ENCODE peak calls at places on chromosome 11, in seven cellular contexts. One of them, this sample, is unnamed.

GRCh38 chr11:124920870-124921609 is 2.0 kb downstream of the HEPN1 start:
- DNase-seq in globus pallidus: no peak
- DNase-seq in stimulated activated CD4-positive, alpha-beta T cell treated with anti-CD3 and anti-CD28 coated beads, Interleukin-2, amount 100 ng/mL, for 48 hours: peak; percentile 62
- DNase-seq in CD8-positive, alpha-beta T cell: peak; percentile 79
- DNase-seq in activated CD4-positive, CD25-positive, alpha-beta regulatory T cell treated with anti-CD3 and anti-CD28 coated beads, Interleukin-2, amount 50 U/mL, for 16 hours: peak; percentile 36
- DNase-seq in suprapubic skin: peak; percentile 85
- DNase-seq in C1 segment of cervical spinal cord: no peak
- DNase-seq in this sample: peak; percentile 52

GRCh38 chr11:65479184-65480145 is 19.4 kb upstream of the MALAT1 start:
- DNase-seq in globus pallidus: peak; percentile 82
- DNase-seq in stimulated activated CD4-positive, alpha-beta T cell treated with anti-CD3 and anti-CD28 coated beads, Interleukin-2, amount 100 ng/mL, for 48 hours: no peak
- DNase-seq in CD8-positive, alpha-beta T cell: no peak
- DNase-seq in activated CD4-positive, CD25-positive, alpha-beta regulatory T cell treated with anti-CD3 and anti-CD28 coated beads, Interleukin-2, amount 50 U/mL, for 16 hours: no peak
- DNase-seq in suprapubic skin: peak; percentile 79
- DNase-seq in C1 segment of cervical spinal cord: no peak
- DNase-seq in this sample: no peak

GRCh38 chr11:71222318-71223080 is 29.9 kb downstream of the SHANK2 start:
- DNase-seq in globus pallidus: no peak
- DNase-seq in stimulated activated CD4-positive, alpha-beta T cell treated with anti-CD3 and anti-CD28 coated beads, Interleukin-2, amount 100 ng/mL, for 48 hours: no peak
- DNase-seq in CD8-positive, alpha-beta T cell: no peak
- DNase-seq in activated CD4-positive, CD25-positive, alpha-beta regulatory T cell treated with anti-CD3 and anti-CD28 coated beads, Interleukin-2, amount 50 U/mL, for 16 hours: no peak
- DNase-seq in suprapubic skin: peak; percentile 41
- DNase-seq in C1 segment of cervical spinal cord: no peak
- DNase-seq in this sample: no peak

GRCh38 chr11:20055312-20055711 is 105.0 kb downstream of the DBX1 start:
- DNase-seq in globus pallidus: no peak
- DNase-seq in stimulated activated CD4-positive, alpha-beta T cell treated with anti-CD3 and anti-CD28 coated beads, Interleukin-2, amount 100 ng/mL, for 48 hours: no peak
- DNase-seq in CD8-positive, alpha-beta T cell: no peak
- DNase-seq in activated CD4-positive, CD25-positive, alpha-beta regulatory T cell treated with anti-CD3 and anti-CD28 coated beads, Interleukin-2, amount 50 U/mL, for 16 hours: no peak
- DNase-seq in suprapubic skin: no peak
- DNase-seq in C1 segment of cervical spinal cord: no peak
- DNase-seq in this sample: no peak

GRCh38 chr11:66281776-66282467 is 3.9 kb downstream of the CNIH2 start:
- DNase-seq in globus pallidus: no peak
- DNase-seq in stimulated activated CD4-positive, alpha-beta T cell treated with anti-CD3 and anti-CD28 coated beads, Interleukin-2, amount 100 ng/mL, for 48 hours: no peak
- DNase-seq in CD8-positive, alpha-beta T cell: no peak
- DNase-seq in activated CD4-positive, CD25-positive, alpha-beta regulatory T cell treated with anti-CD3 and anti-CD28 coated beads, Interleukin-2, amount 50 U/mL, for 16 hours: no peak
- DNase-seq in suprapubic skin: no peak
- DNase-seq in C1 segment of cervical spinal cord: no peak
- DNase-seq in this sample: no peak

GRCh38 chr11:83681045-83681781 is 395.0 kb upstream of the CCDC90B start:
- DNase-seq in globus pallidus: no peak
- DNase-seq in stimulated activated CD4-positive, alpha-beta T cell treated with anti-CD3 and anti-CD28 coated beads, Interleukin-2, amount 100 ng/mL, for 48 hours: no peak
- DNase-seq in CD8-positive, alpha-beta T cell: no peak
- DNase-seq in activated CD4-positive, CD25-positive, alpha-beta regulatory T cell treated with anti-CD3 and anti-CD28 coated beads, Interleukin-2, amount 50 U/mL, for 16 hours: no peak
- DNase-seq in suprapubic skin: no peak
- DNase-seq in C1 segment of cervical spinal cord: no peak
- DNase-seq in this sample: no peak

GRCh38 chr11:37552284-37552683 is 954.2 kb upstream of the RAG2 start:
- DNase-seq in globus pallidus: no peak
- DNase-seq in stimulated activated CD4-positive, alpha-beta T cell treated with anti-CD3 and anti-CD28 coated beads, Interleukin-2, amount 100 ng/mL, for 48 hours: no peak
- DNase-seq in CD8-positive, alpha-beta T cell: no peak
- DNase-seq in activated CD4-positive, CD25-positive, alpha-beta regulatory T cell treated with anti-CD3 and anti-CD28 coated beads, Interleukin-2, amount 50 U/mL, for 16 hours: no peak
- DNase-seq in suprapubic skin: no peak
- DNase-seq in C1 segment of cervical spinal cord: no peak
- DNase-seq in this sample: no peak

GRCh38 chr11:66951927-66952337 is 6.3 kb downstream of the PC start:
- DNase-seq in globus pallidus: no peak
- DNase-seq in stimulated activated CD4-positive, alpha-beta T cell treated with anti-CD3 and anti-CD28 coated beads, Interleukin-2, amount 100 ng/mL, for 48 hours: no peak
- DNase-seq in CD8-positive, alpha-beta T cell: no peak
- DNase-seq in activated CD4-positive, CD25-positive, alpha-beta regulatory T cell treated with anti-CD3 and anti-CD28 coated beads, Interleukin-2, amount 50 U/mL, for 16 hours: no peak
- DNase-seq in suprapubic skin: no peak
- DNase-seq in C1 segment of cervical spinal cord: no peak
- DNase-seq in this sample: no peak

GRCh38 chr11:131025020-131025419 is 108.7 kb upstream of the SNX19 start:
- DNase-seq in globus pallidus: no peak
- DNase-seq in stimulated activated CD4-positive, alpha-beta T cell treated with anti-CD3 and anti-CD28 coated beads, Interleukin-2, amount 100 ng/mL, for 48 hours: no peak
- DNase-seq in CD8-positive, alpha-beta T cell: no peak
- DNase-seq in activated CD4-positive, CD25-positive, alpha-beta regulatory T cell treated with anti-CD3 and anti-CD28 coated beads, Interleukin-2, amount 50 U/mL, for 16 hours: no peak
- DNase-seq in suprapubic skin: no peak
- DNase-seq in C1 segment of cervical spinal cord: no peak
- DNase-seq in this sample: no peak

GRCh38 chr11:103798029-103798428 is 238.4 kb upstream of the DDI1 start:
- DNase-seq in globus pallidus: no peak
- DNase-seq in stimulated activated CD4-positive, alpha-beta T cell treated with anti-CD3 and anti-CD28 coated beads, Interleukin-2, amount 100 ng/mL, for 48 hours: no peak
- DNase-seq in CD8-positive, alpha-beta T cell: no peak
- DNase-seq in activated CD4-positive, CD25-positive, alpha-beta regulatory T cell treated with anti-CD3 and anti-CD28 coated beads, Interleukin-2, amount 50 U/mL, for 16 hours: no peak
- DNase-seq in suprapubic skin: no peak
- DNase-seq in C1 segment of cervical spinal cord: no peak
- DNase-seq in this sample: no peak

GRCh38 chr11:74948546-74948897 is 369 bp downstream of the XRRA1 start:
- DNase-seq in globus pallidus: no peak
- DNase-seq in stimulated activated CD4-positive, alpha-beta T cell treated with anti-CD3 and anti-CD28 coated beads, Interleukin-2, amount 100 ng/mL, for 48 hours: no peak
- DNase-seq in CD8-positive, alpha-beta T cell: no peak
- DNase-seq in activated CD4-positive, CD25-positive, alpha-beta regulatory T cell treated with anti-CD3 and anti-CD28 coated beads, Interleukin-2, amount 50 U/mL, for 16 hours: no peak
- DNase-seq in suprapubic skin: no peak
- DNase-seq in C1 segment of cervical spinal cord: no peak
- DNase-seq in this sample: no peak

GRCh38 chr11:72037554-72038311 is 39.0 kb downstream of the IL18BP start:
- DNase-seq in globus pallidus: no peak
- DNase-seq in stimulated activated CD4-positive, alpha-beta T cell treated with anti-CD3 and anti-CD28 coated beads, Interleukin-2, amount 100 ng/mL, for 48 hours: no peak
- DNase-seq in CD8-positive, alpha-beta T cell: no peak
- DNase-seq in activated CD4-positive, CD25-positive, alpha-beta regulatory T cell treated with anti-CD3 and anti-CD28 coated beads, Interleukin-2, amount 50 U/mL, for 16 hours: no peak
- DNase-seq in suprapubic skin: no peak
- DNase-seq in C1 segment of cervical spinal cord: no peak
- DNase-seq in this sample: no peak

GRCh38 chr11:47915407-47916137 is 64.8 kb upstream of the PTPRJ start:
- DNase-seq in globus pallidus: no peak
- DNase-seq in stimulated activated CD4-positive, alpha-beta T cell treated with anti-CD3 and anti-CD28 coated beads, Interleukin-2, amount 100 ng/mL, for 48 hours: no peak
- DNase-seq in CD8-positive, alpha-beta T cell: peak; percentile 21
- DNase-seq in activated CD4-positive, CD25-positive, alpha-beta regulatory T cell treated with anti-CD3 and anti-CD28 coated beads, Interleukin-2, amount 50 U/mL, for 16 hours: no peak
- DNase-seq in suprapubic skin: no peak
- DNase-seq in C1 segment of cervical spinal cord: no peak
- DNase-seq in this sample: peak; percentile 3

GRCh38 chr11:118917488-118918127 is 8.1 kb downstream of the BCL9L start:
- DNase-seq in globus pallidus: no peak
- DNase-seq in stimulated activated CD4-positive, alpha-beta T cell treated with anti-CD3 and anti-CD28 coated beads, Interleukin-2, amount 100 ng/mL, for 48 hours: no peak
- DNase-seq in CD8-positive, alpha-beta T cell: peak; percentile 56
- DNase-seq in activated CD4-positive, CD25-positive, alpha-beta regulatory T cell treated with anti-CD3 and anti-CD28 coated beads, Interleukin-2, amount 50 U/mL, for 16 hours: no peak
- DNase-seq in suprapubic skin: peak; percentile 92
- DNase-seq in C1 segment of cervical spinal cord: no peak
- DNase-seq in this sample: peak; percentile 54

GRCh38 chr11:74683941-74684481 is 47.2 kb downstream of the CHRDL2 start:
- DNase-seq in globus pallidus: no peak
- DNase-seq in stimulated activated CD4-positive, alpha-beta T cell treated with anti-CD3 and anti-CD28 coated beads, Interleukin-2, amount 100 ng/mL, for 48 hours: no peak
- DNase-seq in CD8-positive, alpha-beta T cell: no peak
- DNase-seq in activated CD4-positive, CD25-positive, alpha-beta regulatory T cell treated with anti-CD3 and anti-CD28 coated beads, Interleukin-2, amount 50 U/mL, for 16 hours: no peak
- DNase-seq in suprapubic skin: peak; percentile 47
- DNase-seq in C1 segment of cervical spinal cord: no peak
- DNase-seq in this sample: no peak

GRCh38 chr11:67268036-67268683 is 1.9 kb downstream of the GRK2 start:
- DNase-seq in globus pallidus: no peak
- DNase-seq in stimulated activated CD4-positive, alpha-beta T cell treated with anti-CD3 and anti-CD28 coated beads, Interleukin-2, amount 100 ng/mL, for 48 hours: peak; percentile 59
- DNase-seq in CD8-positive, alpha-beta T cell: peak; percentile 71
- DNase-seq in activated CD4-positive, CD25-positive, alpha-beta regulatory T cell treated with anti-CD3 and anti-CD28 coated beads, Interleukin-2, amount 50 U/mL, for 16 hours: no peak
- DNase-seq in suprapubic skin: no peak
- DNase-seq in C1 segment of cervical spinal cord: no peak
- DNase-seq in this sample: peak; percentile 58

GRCh38 chr11:76670475-76671235 is at the start of gene LRRC32:
- DNase-seq in globus pallidus: no peak
- DNase-seq in stimulated activated CD4-positive, alpha-beta T cell treated with anti-CD3 and anti-CD28 coated beads, Interleukin-2, amount 100 ng/mL, for 48 hours: no peak
- DNase-seq in CD8-positive, alpha-beta T cell: peak; percentile 26
- DNase-seq in activated CD4-positive, CD25-positive, alpha-beta regulatory T cell treated with anti-CD3 and anti-CD28 coated beads, Interleukin-2, amount 50 U/mL, for 16 hours: no peak
- DNase-seq in suprapubic skin: peak; percentile 80
- DNase-seq in C1 segment of cervical spinal cord: no peak
- DNase-seq in this sample: peak; percentile 14

GRCh38 chr11:67391304-67392181 is at the start of gene RAD9A:
- DNase-seq in globus pallidus: peak; percentile 92
- DNase-seq in stimulated activated CD4-positive, alpha-beta T cell treated with anti-CD3 and anti-CD28 coated beads, Interleukin-2, amount 100 ng/mL, for 48 hours: peak; percentile 92
- DNase-seq in CD8-positive, alpha-beta T cell: peak; percentile 93
- DNase-seq in activated CD4-positive, CD25-positive, alpha-beta regulatory T cell treated with anti-CD3 and anti-CD28 coated beads, Interleukin-2, amount 50 U/mL, for 16 hours: peak; percentile 83
- DNase-seq in suprapubic skin: peak; percentile 98
- DNase-seq in C1 segment of cervical spinal cord: peak; percentile 66
- DNase-seq in this sample: peak; percentile 95

GRCh38 chr11:94602430-94603372 is 35.5 kb downstream of the PIWIL4 start:
- DNase-seq in globus pallidus: peak; percentile 87
- DNase-seq in stimulated activated CD4-positive, alpha-beta T cell treated with anti-CD3 and anti-CD28 coated beads, Interleukin-2, amount 100 ng/mL, for 48 hours: peak; percentile 15
- DNase-seq in CD8-positive, alpha-beta T cell: peak; percentile 11
- DNase-seq in activated CD4-positive, CD25-positive, alpha-beta regulatory T cell treated with anti-CD3 and anti-CD28 coated beads, Interleukin-2, amount 50 U/mL, for 16 hours: no peak
- DNase-seq in suprapubic skin: peak; percentile 63
- DNase-seq in C1 segment of cervical spinal cord: no peak
- DNase-seq in this sample: no peak

GRCh38 chr11:120929090-120929489 is 94.8 kb upstream of the TBCEL start:
- DNase-seq in globus pallidus: no peak
- DNase-seq in stimulated activated CD4-positive, alpha-beta T cell treated with anti-CD3 and anti-CD28 coated beads, Interleukin-2, amount 100 ng/mL, for 48 hours: no peak
- DNase-seq in CD8-positive, alpha-beta T cell: no peak
- DNase-seq in activated CD4-positive, CD25-positive, alpha-beta regulatory T cell treated with anti-CD3 and anti-CD28 coated beads, Interleukin-2, amount 50 U/mL, for 16 hours: no peak
- DNase-seq in suprapubic skin: no peak
- DNase-seq in C1 segment of cervical spinal cord: no peak
- DNase-seq in this sample: no peak

This sample was measured in effector CD4-positive, alpha-beta T cell.